ENCODE peak calls at places on chromosomes 13 and 19, in eight cellular contexts. A is B cell; X is stomach; D is osteoblast; Z is cardiac muscle cell; G is dorsolateral prefrontal cortex; W is CD4-positive, alpha-beta T cell; J is neural progenitor cell. V is an unnamed sample.

GRCh38 chr13:99972190-99972731 is 694 bp upstream of the ZIC5 start:
- DNase-seq in W (no peak), D (peak), G (no peak), A (no peak), J (peak), X (no peak), Z (peak), V (no peak)

GRCh38 chr19:6011794-6012193 is 33.9 kb upstream of the RANBP3 start:
- DNase-seq in X (no peak), G (no peak), A (no peak), W (no peak), J (no peak), Z (no peak), D (no peak), V (no peak)

GRCh38 chr13:110408286-110408685 is 101.2 kb downstream of the COL4A2 start:
- DNase-seq in A (no peak), Z (no peak), D (no peak), W (no peak), G (no peak), X (no peak), J (no peak), V (no peak)

GRCh38 chr19:51098366-51099069 is 9.7 kb downstream of the CTU1 start:
- DNase-seq in W (peak), J (peak), Z (peak), D (peak), X (no peak), G (no peak), A (peak), V (peak)

GRCh38 chr13:62119739-62120700 is 704.4 kb upstream of the PCDH20 start:
- DNase-seq in X (no peak), Z (peak), W (no peak), A (no peak), J (peak), D (peak), G (no peak), V (no peak)

GRCh38 chr13:23180711-23181110 is at the start of gene SGCG:
- DNase-seq in J (no peak), Z (no peak), A (no peak), X (no peak), W (no peak), G (no peak), D (no peak), V (no peak)

GRCh38 chr19:16899566-16900075 is 10.8 kb downstream of the F2RL3 start:
- DNase-seq in J (peak), G (no peak), D (peak), Z (peak), W (no peak), X (peak), A (peak), V (no peak)

GRCh38 chr19:4380254-4380727 is 20.1 kb downstream of the SH3GL1 start:
- DNase-seq in W (peak), Z (no peak), G (no peak), A (peak), D (peak), X (no peak), J (no peak), V (no peak)

GRCh38 chr19:5967994-5968430 is 9.9 kb downstream of the RANBP3 start:
- DNase-seq in A (peak), W (peak), X (peak), J (peak), Z (peak), D (peak), G (peak), V (no peak)

GRCh38 chr13:38947049-38947448 is 43.6 kb downstream of the STOML3 start:
- DNase-seq in A (no peak), D (no peak), J (no peak), Z (no peak), X (no peak), W (no peak), G (no peak), V (no peak)

GRCh38 chr19:42074513-42075363 is 1.2 kb upstream of the ZNF574 start:
- DNase-seq in J (no peak), G (no peak), X (no peak), D (peak), Z (no peak), W (no peak), A (peak), V (no peak)

GRCh38 chr19:1856698-1857603 is 6.4 kb downstream of the KLF16 start:
- DNase-seq in J (peak), W (peak), D (peak), A (peak), G (no peak), Z (peak), X (peak), V (no peak)

GRCh38 chr19:41994521-41994971 is 516 bp upstream of the ATP1A3 start:
- DNase-seq in J (no peak), Z (no peak), W (no peak), A (no peak), D (peak), X (no peak), G (no peak), V (no peak)

GRCh38 chr19:15498910-15499309 is 9.4 kb upstream of the CYP4F22 start:
- DNase-seq in X (no peak), G (no peak), D (no peak), J (no peak), A (no peak), W (no peak), Z (no peak), V (no peak)

GRCh38 chr19:4388171-4389063 is 11.9 kb downstream of the SH3GL1 start:
- DNase-seq in Z (no peak), D (peak), X (peak), J (peak), G (no peak), A (no peak), W (no peak), V (no peak)

GRCh38 chr13:42769650-42770049 is 11.7 kb upstream of the FAM216B start:
- DNase-seq in J (no peak), X (no peak), D (no peak), A (no peak), W (no peak), Z (no peak), G (no peak), V (no peak)

GRCh38 chr19:50281491-50281890 is 47.7 kb downstream of the KCNC3 start:
- DNase-seq in J (no peak), X (no peak), A (no peak), Z (no peak), D (no peak), G (no peak), W (no peak), V (peak)

GRCh38 chr19:57078802-57079201 is 41.0 kb upstream of the USP29 start:
- DNase-seq in Z (no peak), G (no peak), D (no peak), W (no peak), X (no peak), A (no peak), J (no peak), V (no peak)

GRCh38 chr13:81442904-81443303 is 1102.0 kb upstream of the SPRY2 start:
- DNase-seq in A (no peak), X (no peak), G (no peak), Z (no peak), J (no peak), D (no peak), W (no peak), V (no peak)

GRCh38 chr13:51801631-51802099 is 2.3 kb downstream of the DHRS12 start:
- DNase-seq in X (peak), D (peak), Z (no peak), A (no peak), G (peak), W (no peak), J (peak), V (no peak)

GRCh38 chr19:40253611-40254092 is 27.2 kb upstream of the CCNP start:
- DNase-seq in Z (no peak), X (no peak), W (no peak), A (no peak), J (no peak), G (no peak), D (no peak), V (no peak)

GRCh38 chr19:47623921-47624391 is 15.0 kb downstream of the BICRA start:
- DNase-seq in D (no peak), X (no peak), A (no peak), G (no peak), Z (peak), W (no peak), J (no peak), V (no peak)

GRCh38 chr19:54136086-54136863 is 1.3 kb upstream of the CNOT3 start:
- DNase-seq in J (peak), W (no peak), D (peak), X (no peak), G (no peak), A (no peak), Z (no peak), V (no peak)

GRCh38 chr19:32497386-32497785 is 83.6 kb upstream of the PDCD5 start:
- DNase-seq in D (no peak), G (no peak), W (no peak), X (no peak), Z (no peak), J (no peak), A (no peak), V (no peak)

DNA sequence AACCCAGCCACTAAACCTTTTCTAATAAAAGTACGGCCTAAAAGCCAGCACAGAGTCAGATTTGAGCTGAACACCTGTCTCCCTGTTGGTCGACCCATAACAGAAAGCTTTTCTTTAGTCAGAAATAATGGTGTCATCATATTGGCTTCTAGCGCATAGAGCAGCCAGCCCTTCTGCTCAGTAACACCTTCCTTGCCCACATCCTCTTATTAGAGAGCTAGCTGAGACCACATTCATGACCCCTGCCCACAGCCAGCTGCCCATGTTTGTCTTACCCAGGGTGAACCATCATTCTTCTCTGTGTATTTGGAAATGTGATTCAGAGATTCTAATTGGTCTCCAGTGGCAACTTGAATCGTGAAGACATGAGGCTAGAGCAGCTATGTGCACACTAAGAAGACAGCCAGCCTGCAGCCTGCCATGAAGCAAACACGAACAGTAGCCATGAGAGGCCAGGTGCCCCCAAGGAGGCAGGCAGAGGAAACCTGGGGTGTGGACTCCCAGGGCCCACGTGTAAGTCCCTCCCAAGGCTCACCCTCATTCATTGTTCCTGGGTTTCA is 82.3 kb upstream of the PDCD5 start:
- DNase-seq in Z (no peak), J (no peak), D (no peak), G (no peak), A (no peak), W (no peak), X (no peak), V (no peak)
- TF ChIP-seq CTCF in Z (no peak), J (no peak), D (no peak), G (no peak), A (no peak), W (no peak), X (no peak), V (no peak)

GRCh38 chr13:30846311-30846710 is 59.8 kb upstream of the MEDAG start:
- DNase-seq in D (no peak), Z (no peak), J (no peak), G (no peak), X (no peak), A (no peak), W (no peak), V (no peak)

GRCh38 chr13:30844548-30845296 is 61.3 kb upstream of the MEDAG start:
- DNase-seq in A (no peak), G (no peak), W (no peak), X (no peak), D (no peak), Z (no peak), J (no peak), V (no peak)

GRCh38 chr13:30845297-30846214 is 60.5 kb upstream of the MEDAG start:
- DNase-seq in A (no peak), J (no peak), X (no peak), G (no peak), Z (no peak), W (no peak), D (no peak), V (no peak)

GRCh38 chr13:30841161-30841560 is 64.9 kb upstream of the MEDAG start:
- DNase-seq in J (no peak), D (no peak), G (no peak), Z (no peak), X (no peak), A (no peak), W (no peak), V (no peak)

DNA sequence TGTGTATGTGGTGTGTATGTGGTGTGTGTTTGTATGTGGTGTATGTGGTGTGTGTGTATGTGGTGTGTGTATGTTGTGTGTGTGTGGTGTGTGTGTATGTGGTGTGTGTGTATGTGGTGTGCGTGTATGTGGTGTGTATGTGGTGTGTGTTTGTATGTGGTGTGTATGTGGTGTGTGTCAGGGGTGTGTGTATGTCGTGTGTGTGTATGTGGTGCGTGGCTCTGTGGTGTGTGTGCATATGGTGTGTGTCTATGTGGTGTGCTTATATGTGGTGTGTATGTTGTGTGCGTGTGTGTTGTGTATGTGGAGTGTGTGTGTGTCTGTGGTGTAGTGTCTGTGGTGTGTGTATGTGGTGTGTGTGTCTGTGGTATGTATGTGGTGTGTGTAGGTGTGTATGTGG is 62.5 kb upstream of the MEDAG start:
- DNase-seq in X (no peak), A (no peak), W (no peak), Z (no peak), D (no peak), J (no peak), G (no peak), V (no peak)
- TF ChIP-seq CTCF in X (no peak), A (no peak), W (no peak), Z (no peak), D (no peak), J (no peak), G (no peak), V (no peak)

DNA sequence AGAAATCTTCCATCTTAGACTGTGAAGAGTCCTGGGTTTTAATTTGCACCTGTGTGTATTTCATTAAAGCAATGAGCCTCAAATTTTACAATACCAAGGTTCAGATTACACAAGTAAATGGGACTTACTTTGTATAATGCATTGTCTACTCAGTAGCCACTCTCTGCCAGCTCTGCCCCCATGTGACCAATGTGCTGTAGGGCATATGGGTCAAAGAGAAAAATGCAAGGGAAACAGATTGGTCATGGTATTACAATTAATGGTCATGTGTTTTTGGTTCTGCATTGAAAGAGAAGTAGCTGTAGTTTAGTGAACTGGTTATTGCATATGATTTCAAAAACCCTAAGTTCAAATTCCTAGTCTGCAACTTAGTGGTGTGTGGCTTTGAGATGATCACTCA is 545.5 kb downstream of the SUCLA2 start:
- DNase-seq in Z (peak), G (no peak), W (no peak), A (no peak), D (no peak), X (no peak), J (no peak), V (no peak)
- TF ChIP-seq CTCF in Z (peak), G (no peak), W (no peak), A (no peak), D (peak), X (no peak), J (peak), V (peak)

DNA sequence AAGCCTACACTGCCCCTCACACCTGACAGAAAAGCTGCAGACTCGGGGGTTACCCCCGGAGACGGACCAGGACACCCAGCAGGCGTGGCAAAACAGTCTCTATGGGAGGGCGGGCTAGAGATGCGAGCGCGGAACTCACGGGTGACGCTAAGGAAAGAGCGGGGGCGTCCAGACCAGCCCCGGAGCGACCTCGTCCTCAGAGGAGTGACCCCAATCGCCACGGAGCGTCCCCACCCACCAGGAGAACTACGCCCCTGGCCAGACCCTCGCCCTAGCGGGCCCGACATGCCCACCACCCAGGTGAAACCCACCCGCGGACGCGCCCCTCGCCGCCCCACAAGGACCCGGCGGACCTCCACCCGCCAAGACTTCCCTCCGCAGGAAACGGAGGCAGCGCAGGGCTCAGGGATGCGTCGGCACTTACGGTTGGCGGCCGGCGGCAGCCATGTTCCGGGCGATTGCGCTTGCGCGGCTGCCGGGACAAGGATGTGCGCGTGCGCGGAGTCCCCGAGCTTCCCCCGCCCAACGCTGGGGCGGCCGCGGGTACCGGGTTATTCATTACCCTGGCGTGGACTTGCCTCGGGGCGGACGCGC is at the start of gene ZNF329:
- DNase-seq in D (peak), A (peak), G (peak), X (peak), J (peak), Z (peak), W (peak), V (peak)
- TF ChIP-seq CTCF in D (no peak), A (no peak), G (peak), X (no peak), J (no peak), Z (no peak), W (no peak), V (no peak)

GRCh38 chr19:14027856-14028450 is at the start of gene RLN3:
- DNase-seq in G (no peak), Z (no peak), J (no peak), A (no peak), D (no peak), W (no peak), X (no peak), V (no peak)
- TF ChIP-seq CTCF in G (no peak), Z (no peak), J (no peak), A (no peak), D (no peak), W (no peak), X (no peak), V (no peak)

DNA sequence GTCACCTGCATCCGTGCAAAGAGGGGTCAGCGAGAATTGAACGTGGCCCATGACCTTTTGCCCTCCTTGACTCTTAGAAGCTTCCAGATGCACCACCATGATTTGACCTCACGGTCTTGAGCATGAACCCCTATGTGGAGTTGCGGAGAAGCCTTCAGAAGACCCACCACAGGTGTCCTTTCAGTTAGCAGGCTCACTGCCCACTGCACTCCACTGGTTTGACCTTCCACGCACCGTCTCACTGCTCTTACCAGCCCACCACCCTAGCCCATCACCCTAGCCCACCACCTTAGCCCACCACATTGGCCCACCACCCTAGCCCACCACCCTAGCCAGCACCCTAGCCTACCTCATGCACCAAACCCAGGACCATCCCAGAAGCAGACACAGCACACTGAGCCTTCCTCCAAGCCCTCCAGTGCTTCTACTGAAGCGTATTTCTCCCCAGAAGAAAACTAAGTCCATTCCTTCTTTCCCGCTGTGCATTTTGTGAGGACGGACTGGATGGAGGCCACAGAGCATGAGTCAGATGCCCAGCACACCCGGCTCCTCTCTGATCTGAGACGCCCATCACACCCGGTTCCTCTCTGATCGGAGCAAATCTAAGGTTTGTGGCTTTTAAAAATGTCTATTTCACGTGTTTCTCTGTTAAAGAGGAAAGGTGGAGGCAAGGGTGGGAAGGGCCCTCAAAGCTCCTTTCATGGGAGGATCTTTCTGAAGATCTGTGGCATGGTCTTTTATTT is 45.8 kb downstream of the SOX1 start:
- DNase-seq in D (no peak), Z (no peak), W (no peak), X (no peak), J (no peak), G (peak), A (no peak), V (no peak)
- TF ChIP-seq CTCF in D (no peak), Z (no peak), W (no peak), X (no peak), J (no peak), G (no peak), A (no peak), V (no peak)

DNA sequence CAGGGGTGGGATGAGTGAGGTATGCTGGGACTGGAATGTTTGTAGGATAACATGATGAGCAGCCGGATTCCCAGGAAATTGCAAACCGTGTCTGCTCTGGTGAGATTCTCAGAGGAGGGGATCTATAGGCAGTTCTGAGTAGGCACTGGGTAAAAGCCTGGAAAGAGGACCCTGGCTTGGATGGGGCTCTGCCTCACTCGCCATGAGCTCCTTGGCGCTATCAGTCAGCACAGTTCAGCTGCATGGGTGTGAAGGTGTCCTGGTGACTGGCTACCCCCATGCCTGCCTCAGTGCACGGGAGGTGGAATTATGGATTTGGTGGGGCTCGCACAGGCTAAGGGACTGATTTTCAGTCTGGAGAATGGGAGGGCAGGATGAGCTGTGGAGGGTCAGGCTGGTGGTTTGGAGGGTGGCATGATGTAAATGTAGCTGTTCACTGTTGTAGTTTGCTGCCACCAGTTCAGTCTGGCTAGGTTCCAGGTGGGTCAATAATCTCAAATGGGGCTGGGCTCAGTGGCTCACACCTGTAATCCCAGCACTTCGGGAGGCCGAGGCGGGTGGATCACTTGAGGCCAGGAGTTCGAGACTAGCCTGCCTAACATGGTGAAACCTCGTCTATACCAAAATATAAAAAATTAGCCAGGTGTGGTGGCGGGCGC is 9.2 kb upstream of the ZNF627 start:
- DNase-seq in X (no peak), J (no peak), W (no peak), G (no peak), Z (no peak), A (no peak), D (no peak), V (no peak)
- TF ChIP-seq CTCF in X (no peak), J (peak), W (peak), G (no peak), Z (no peak), A (peak), D (no peak), V (no peak)